ENCODE peak calls at places on chromosome 22, in ten cellular contexts. F is fibroblast of mammary gland, H is B cell, R is activated B cell treated with CpG ODN at 0.5 μM for 24 hours, I is progenitor cell of endocrine pancreas, X is foreskin fibroblast, K is epithelial cell of esophagus, V is A549, D is right atrium auricular region, J is H9. S is an unnamed sample.

GRCh38 chr22:50698546-50698945 is 25.9 kb downstream of the SHANK3 start:
- DNase-seq in F (no peak), H (no peak), R (no peak), I (no peak), X (no peak), K (no peak), V (no peak), D (no peak), J (no peak), S (no peak)

GRCh38 chr22:25518000-25518663 is 46.3 kb upstream of the GRK3 start:
- DNase-seq in F (no peak), H (no peak), R (no peak), I (no peak), X (no peak), K (no peak), V (no peak), D (no peak), J (no peak), S (no peak)

GRCh38 chr22:22196018-22196533 is 48.5 kb upstream of the VPREB1 start:
- DNase-seq in F (no peak), H (peak), R (peak), I (no peak), X (no peak), K (no peak), V (no peak), D (no peak), J (no peak), S (no peak)

GRCh38 chr22:49481651-49482399 is 345.8 kb downstream of the BRD1 start:
- DNase-seq in F (no peak), H (no peak), R (no peak), I (no peak), X (no peak), K (no peak), V (no peak), D (no peak), J (no peak), S (no peak)

GRCh38 chr22:32662587-32662915 is 139.0 kb upstream of the TIMP3 start:
- DNase-seq in F (no peak), H (no peak), R (no peak), I (no peak), X (no peak), K (no peak), V (no peak), D (no peak), J (no peak), S (no peak)

GRCh38 chr22:38238519-38239051 is 34.2 kb downstream of the TMEM184B start:
- DNase-seq in F (peak), H (no peak), R (no peak), I (no peak), X (peak), K (no peak), V (no peak), D (no peak), J (no peak), S (no peak)

GRCh38 chr22:42277988-42278776 is 7.7 kb upstream of the TCF20 start:
- DNase-seq in F (no peak), H (no peak), R (no peak), I (no peak), X (peak), K (peak), V (no peak), D (no peak), J (no peak), S (no peak)

GRCh38 chr22:45064313-45065268 is 54.8 kb upstream of the PHF21B start:
- DNase-seq in F (peak), H (no peak), R (no peak), I (no peak), X (peak), K (peak), V (no peak), D (no peak), J (no peak), S (no peak)

GRCh38 chr22:47419239-47419638 is 656.8 kb downstream of the TBC1D22A start:
- DNase-seq in F (no peak), H (no peak), R (no peak), I (no peak), X (peak), K (no peak), V (no peak), D (no peak), J (no peak), S (no peak)

GRCh38 chr22:32469799-32470212 is 4.8 kb upstream of the FBXO7 start:
- DNase-seq in F (peak), H (no peak), R (no peak), I (no peak), X (peak), K (peak), V (peak), D (no peak), J (no peak), S (no peak)

GRCh38 chr22:45502215-45503070 is at the start of gene FBLN1:
- DNase-seq in F (no peak), H (no peak), R (no peak), I (peak), X (peak), K (no peak), V (peak), D (no peak), J (peak), S (no peak)

GRCh38 chr22:22810018-22810427 is 77.6 kb upstream of the IGLL5 start:
- DNase-seq in F (no peak), H (peak), R (peak), I (peak), X (peak), K (peak), V (peak), D (no peak), J (peak), S (no peak)

GRCh38 chr22:42719656-42720262 is 911 bp downstream of the A4GALT start:
- DNase-seq in F (no peak), H (peak), R (no peak), I (no peak), X (no peak), K (peak), V (no peak), D (no peak), J (no peak), S (no peak)

GRCh38 chr22:46090631-46091201 is 59.6 kb upstream of the PPARA start:
- DNase-seq in F (peak), H (no peak), R (no peak), I (no peak), X (peak), K (no peak), V (no peak), D (no peak), J (no peak), S (no peak)

GRCh38 chr22:38835888-38836301 is 7.9 kb downstream of the NPTXR start:
- DNase-seq in F (peak), H (no peak), R (no peak), I (no peak), X (peak), K (no peak), V (no peak), D (no peak), J (no peak), S (no peak)

GRCh38 chr22:27507935-27508504 is 293.5 kb downstream of the MN1 start:
- DNase-seq in F (peak), H (no peak), R (no peak), I (no peak), X (peak), K (peak), V (no peak), D (no peak), J (no peak), S (no peak)

GRCh38 chr22:22463855-22464540 is 44.5 kb downstream of the ZNF280B start:
- DNase-seq in F (peak), H (peak), R (no peak), I (peak), X (peak), K (peak), V (peak), D (no peak), J (peak), S (peak)

GRCh38 chr22:47110817-47111443 is 348.5 kb downstream of the TBC1D22A start:
- DNase-seq in F (peak), H (no peak), R (no peak), I (no peak), X (peak), K (no peak), V (no peak), D (no peak), J (no peak), S (no peak)

GRCh38 chr22:17267661-17268330 is 48.6 kb upstream of the ADA2 start:
- DNase-seq in F (no peak), H (no peak), R (no peak), I (no peak), X (no peak), K (no peak), V (no peak), D (no peak), J (no peak), S (no peak)

GRCh38 chr22:50625131-50625567 is 2.8 kb downstream of the ARSA start:
- DNase-seq in F (no peak), H (no peak), R (no peak), I (no peak), X (no peak), K (no peak), V (no peak), D (no peak), J (no peak), S (no peak)

DNA sequence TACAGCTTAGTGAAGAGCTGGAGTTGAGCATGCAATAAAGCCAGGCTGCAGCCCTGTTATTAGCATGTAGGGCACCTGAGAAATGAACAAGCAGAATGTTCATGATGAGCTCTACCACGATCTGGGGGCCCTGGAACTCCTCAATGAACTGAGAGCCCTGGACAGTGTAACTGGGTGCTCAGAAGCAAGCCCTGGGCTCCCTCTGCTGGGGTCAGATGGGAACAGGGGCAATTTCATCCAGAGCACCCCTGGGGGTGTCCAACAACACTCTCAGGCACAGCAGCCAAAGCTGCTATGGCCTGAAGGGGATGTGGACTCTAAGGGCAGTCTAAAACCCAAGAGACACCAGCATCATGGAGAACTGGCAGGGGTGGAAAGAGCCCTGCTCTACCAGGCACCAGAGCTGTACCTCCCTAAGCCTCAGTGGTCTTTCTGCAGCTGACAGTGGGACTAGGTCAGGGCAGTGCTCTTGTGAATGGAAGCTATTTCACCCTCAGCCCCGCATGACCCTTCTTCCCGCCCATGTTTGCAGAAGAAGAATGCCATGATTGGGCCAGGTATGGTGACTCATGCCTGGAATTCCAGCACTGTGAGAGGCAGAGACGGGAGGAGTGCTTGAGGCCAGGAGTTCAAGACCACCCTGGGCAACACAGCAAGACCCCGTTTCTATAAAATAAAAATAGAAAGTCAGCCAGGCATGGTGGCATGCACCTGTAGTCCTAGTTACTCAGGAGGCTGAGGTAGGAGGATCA is 28.9 kb downstream of the THOC5 start:
- DNase-seq in F (peak), H (peak), R (peak), I (peak), X (peak), K (peak), V (peak), D (no peak), J (peak), S (no peak)
- TF ChIP-seq CTCF in F (peak), H (peak), R (no peak), I (peak), X (peak), K (peak), V (peak), D (peak), J (peak), S (no peak)

DNA sequence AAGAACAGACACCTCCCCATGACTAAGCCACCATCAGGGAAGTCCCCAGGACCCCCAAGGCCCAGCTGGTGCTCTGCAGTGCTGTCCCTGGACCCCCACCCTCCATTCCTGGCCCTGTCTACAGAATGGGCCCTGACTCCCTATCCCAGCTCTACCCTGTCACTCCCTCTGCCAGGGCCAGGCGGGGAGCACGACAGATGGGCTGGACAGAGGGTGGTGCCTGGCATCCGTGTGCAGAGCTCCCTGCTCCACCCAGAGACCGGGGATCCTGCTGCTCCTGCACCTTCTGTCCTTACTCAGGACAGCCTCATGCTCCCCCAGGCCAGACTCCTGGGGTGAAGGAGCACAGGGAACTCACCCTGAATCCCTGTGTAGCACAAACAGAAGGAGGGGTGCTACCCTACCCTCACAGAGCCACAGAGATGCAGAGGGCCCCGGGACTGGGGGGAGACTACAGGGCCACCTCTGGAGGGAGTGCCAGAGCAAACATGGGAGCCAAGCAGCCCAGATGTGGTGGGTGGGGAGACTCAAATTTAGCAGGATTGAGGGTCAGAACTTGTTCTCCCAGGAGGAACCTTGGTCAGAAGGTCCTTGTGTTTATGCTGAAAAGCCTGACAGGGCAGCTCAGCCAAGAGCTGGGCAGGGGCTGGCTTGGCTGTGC is 2.0 kb downstream of the ARVCF start:
- DNase-seq in F (no peak), H (no peak), R (no peak), I (no peak), X (no peak), K (no peak), V (no peak), D (no peak), J (no peak), S (no peak)
- TF ChIP-seq CTCF in F (no peak), H (no peak), R (no peak), I (no peak), X (no peak), K (no peak), V (no peak), D (no peak), J (no peak), S (no peak)

DNA sequence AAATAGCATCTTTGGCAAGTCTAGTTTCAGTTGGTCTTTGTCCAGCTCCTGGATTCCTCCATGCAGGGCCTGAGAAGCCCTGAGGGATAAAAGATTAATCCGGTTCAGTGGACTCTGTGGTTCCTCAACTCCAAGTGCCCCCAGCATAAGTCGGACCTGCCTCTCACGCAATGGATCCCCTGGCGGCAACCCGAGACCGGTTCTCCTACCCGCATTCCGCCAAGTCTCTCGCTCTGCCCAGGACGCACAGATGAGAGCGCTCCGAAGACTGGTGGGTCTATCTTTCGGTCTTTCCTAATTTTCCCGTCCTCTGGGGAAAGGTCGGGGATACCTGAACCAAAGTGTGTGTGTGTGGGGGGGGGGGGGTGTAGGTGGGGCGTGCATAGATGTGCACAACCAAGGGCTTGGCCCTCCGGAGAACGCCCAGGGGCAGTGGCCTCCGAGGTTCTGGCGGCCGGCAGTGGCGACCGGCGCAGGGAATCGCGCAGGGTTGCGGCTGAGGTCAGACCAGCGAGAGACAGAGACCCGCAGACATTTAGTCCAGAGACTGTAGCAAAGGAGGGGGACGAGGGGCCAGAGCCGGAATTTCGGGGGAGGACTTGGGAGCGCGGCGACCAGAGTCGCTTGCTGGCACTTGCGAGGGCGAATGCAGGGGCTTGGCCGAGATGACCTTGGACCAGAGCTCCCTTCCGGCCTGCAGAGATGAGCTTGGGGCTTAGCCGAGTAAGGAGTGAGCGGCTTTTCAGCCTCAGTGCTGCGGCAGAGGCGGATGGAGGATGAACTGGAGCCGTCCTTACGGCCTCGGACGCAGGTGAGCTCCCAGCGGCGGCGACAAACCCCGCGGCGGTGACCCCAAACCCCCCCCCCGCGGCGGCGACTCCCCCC is 712 bp upstream of the SLC2A11 start:
- DNase-seq in F (peak), H (peak), R (peak), I (peak), X (peak), K (peak), V (no peak), D (no peak), J (peak), S (no peak)
- TF ChIP-seq CTCF in F (no peak), H (peak), R (no peak), I (peak), X (no peak), K (peak), V (no peak), D (no peak), J (peak), S (no peak)

GRCh38 chr22:37214431-37215025 is 2.3 kb upstream of the SSTR3 start:
- DNase-seq in F (no peak), H (no peak), R (no peak), I (no peak), X (no peak), K (no peak), V (no peak), D (no peak), J (no peak), S (no peak)

GRCh38 chr22:37213941-37214340 is 1.7 kb upstream of the SSTR3 start:
- DNase-seq in F (no peak), H (no peak), R (peak), I (no peak), X (no peak), K (no peak), V (no peak), D (no peak), J (no peak), S (no peak)

GRCh38 chr22:37211853-37212173 is 464 bp downstream of the SSTR3 start:
- DNase-seq in F (no peak), H (no peak), R (peak), I (no peak), X (no peak), K (no peak), V (no peak), D (no peak), J (no peak), S (no peak)

GRCh38 chr22:37212174-37212906 is at the start of gene SSTR3:
- DNase-seq in F (no peak), H (no peak), R (peak), I (no peak), X (peak), K (no peak), V (no peak), D (no peak), J (peak), S (no peak)

DNA sequence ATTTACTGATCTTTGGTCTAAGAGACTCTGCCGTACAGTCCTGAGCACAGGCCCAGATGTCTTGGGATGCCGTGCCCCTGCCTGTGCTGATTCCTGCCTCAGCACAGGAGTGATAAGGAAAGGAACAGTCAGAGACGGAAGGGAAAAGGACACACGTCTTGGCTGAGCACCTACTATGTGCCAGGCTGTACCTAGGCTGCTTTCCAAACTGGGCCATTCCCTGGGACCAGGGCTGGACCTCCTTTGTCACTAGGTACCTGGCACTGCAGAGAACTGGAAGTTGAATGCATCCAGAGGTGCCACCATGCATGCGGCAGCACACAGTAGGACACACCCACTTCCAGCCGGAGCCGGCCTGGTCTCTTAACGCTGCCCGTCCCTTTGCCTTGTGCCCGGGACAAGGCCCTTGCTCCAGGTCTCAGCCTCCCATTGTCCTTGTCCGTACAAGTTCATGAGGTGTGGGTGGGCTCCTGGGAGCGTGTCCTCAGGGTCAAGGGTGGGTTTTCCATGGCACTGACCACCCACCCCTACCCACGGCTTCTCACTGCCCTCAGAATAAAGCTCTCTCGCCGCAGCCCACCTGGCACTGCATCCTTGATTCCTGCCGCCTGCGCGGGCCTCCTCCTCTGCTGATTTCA is 1.1 kb upstream of the SSTR3 start:
- DNase-seq in F (no peak), H (no peak), R (peak), I (no peak), X (no peak), K (no peak), V (no peak), D (no peak), J (no peak), S (no peak)
- TF ChIP-seq CTCF in F (no peak), H (no peak), R (no peak), I (no peak), X (no peak), K (no peak), V (no peak), D (no peak), J (no peak), S (no peak)

GRCh38 chr22:35413624-35414023 is 13.7 kb downstream of the MCM5 start:
- DNase-seq in F (no peak), H (no peak), R (no peak), I (no peak), X (no peak), K (no peak), V (no peak), D (no peak), J (no peak), S (no peak)
- TF ChIP-seq CTCF in F (no peak), H (no peak), R (no peak), I (no peak), X (no peak), K (no peak), V (no peak), D (no peak), J (no peak), S (no peak)

GRCh38 chr22:40813912-40814315 is 5.2 kb downstream of the SLC25A17 start:
- DNase-seq in F (no peak), H (no peak), R (no peak), I (no peak), X (no peak), K (no peak), V (no peak), D (no peak), J (no peak), S (no peak)

GRCh38 chr22:40819741-40820140 is 595 bp upstream of the SLC25A17 start:
- DNase-seq in F (peak), H (no peak), R (no peak), I (no peak), X (peak), K (peak), V (no peak), D (no peak), J (no peak), S (no peak)

GRCh38 chr22:40817737-40818136 is 1.4 kb downstream of the SLC25A17 start:
- DNase-seq in F (no peak), H (peak), R (no peak), I (no peak), X (no peak), K (no peak), V (no peak), D (no peak), J (no peak), S (no peak)

GRCh38 chr22:40818192-40818746 is 877 bp downstream of the SLC25A17 start:
- DNase-seq in F (no peak), H (peak), R (no peak), I (no peak), X (no peak), K (no peak), V (no peak), D (no peak), J (no peak), S (no peak)

GRCh38 chr22:40818747-40819662 is at the start of gene SLC25A17:
- DNase-seq in F (peak), H (peak), R (peak), I (peak), X (peak), K (peak), V (peak), D (peak), J (peak), S (peak)
- TF ChIP-seq CTCF in F (peak), H (peak), R (no peak), I (peak), X (peak), K (peak), V (peak), D (peak), J (peak), S (no peak)